ENCODE peak calls at places on chromosome 13, in four cellular contexts. One of them, this sample, is unnamed.
A peak's percentile ranks its signal among the peaks of the same experiment; 100 is the strongest.

GRCh38 chr13:52195052-52195837 is 35.8 kb upstream of the NEK3 start:
- DNase-seq in ureter: peak; percentile 87
- DNase-seq in MM.1S: peak; percentile 30
- DNase-seq in activated T-helper 9 cell treated with anti-CD3 and anti-CD28 coated beads, Interleukin-2, amount 50 U/mL, for 16 hours: peak; percentile 45
- DNase-seq in this sample: peak; percentile 94

GRCh38 chr13:67224148-67224846 is 5.8 kb downstream of the PCDH9 start:
- DNase-seq in ureter: peak; percentile 79
- DNase-seq in MM.1S: peak; percentile 63
- DNase-seq in activated T-helper 9 cell treated with anti-CD3 and anti-CD28 coated beads, Interleukin-2, amount 50 U/mL, for 16 hours: peak; percentile 4
- DNase-seq in this sample: no peak

GRCh38 chr13:35475131-35475959 is 1.1 kb downstream of the MAB21L1 start:
- DNase-seq in ureter: peak; percentile 47
- DNase-seq in MM.1S: peak; percentile 65
- DNase-seq in activated T-helper 9 cell treated with anti-CD3 and anti-CD28 coated beads, Interleukin-2, amount 50 U/mL, for 16 hours: no peak
- DNase-seq in this sample: no peak

GRCh38 chr13:30063892-30064291 is 213.5 kb upstream of the UBL3 start:
- DNase-seq in ureter: no peak
- DNase-seq in MM.1S: no peak
- DNase-seq in activated T-helper 9 cell treated with anti-CD3 and anti-CD28 coated beads, Interleukin-2, amount 50 U/mL, for 16 hours: no peak
- DNase-seq in this sample: peak; percentile 60

GRCh38 chr13:112685856-112686255 is 4.0 kb upstream of the ATP11A start:
- DNase-seq in ureter: no peak
- DNase-seq in MM.1S: no peak
- DNase-seq in activated T-helper 9 cell treated with anti-CD3 and anti-CD28 coated beads, Interleukin-2, amount 50 U/mL, for 16 hours: no peak
- DNase-seq in this sample: no peak

GRCh38 chr13:30307194-30307965 is at the start of gene KATNAL1:
- DNase-seq in ureter: peak; percentile 74
- DNase-seq in MM.1S: peak; percentile 50
- DNase-seq in activated T-helper 9 cell treated with anti-CD3 and anti-CD28 coated beads, Interleukin-2, amount 50 U/mL, for 16 hours: peak; percentile 69
- DNase-seq in this sample: no peak

GRCh38 chr13:37656247-37656940 is 57.8 kb upstream of the POSTN start:
- DNase-seq in ureter: no peak
- DNase-seq in MM.1S: no peak
- DNase-seq in activated T-helper 9 cell treated with anti-CD3 and anti-CD28 coated beads, Interleukin-2, amount 50 U/mL, for 16 hours: no peak
- DNase-seq in this sample: no peak

GRCh38 chr13:45331981-45332830 is 8.8 kb downstream of the TPT1 start:
- DNase-seq in ureter: no peak
- DNase-seq in MM.1S: no peak
- DNase-seq in activated T-helper 9 cell treated with anti-CD3 and anti-CD28 coated beads, Interleukin-2, amount 50 U/mL, for 16 hours: no peak
- DNase-seq in this sample: no peak

GRCh38 chr13:32039056-32039455 is 7.5 kb downstream of the FRY start:
- DNase-seq in ureter: no peak
- DNase-seq in MM.1S: no peak
- DNase-seq in activated T-helper 9 cell treated with anti-CD3 and anti-CD28 coated beads, Interleukin-2, amount 50 U/mL, for 16 hours: no peak
- DNase-seq in this sample: no peak

GRCh38 chr13:97245011-97245410 is 22.9 kb downstream of the MBNL2 start:
- DNase-seq in ureter: no peak
- DNase-seq in MM.1S: no peak
- DNase-seq in activated T-helper 9 cell treated with anti-CD3 and anti-CD28 coated beads, Interleukin-2, amount 50 U/mL, for 16 hours: no peak
- DNase-seq in this sample: no peak

GRCh38 chr13:98144501-98145350 is 1.8 kb downstream of the FARP1 start:
- DNase-seq in ureter: peak; percentile 50
- DNase-seq in MM.1S: no peak
- DNase-seq in activated T-helper 9 cell treated with anti-CD3 and anti-CD28 coated beads, Interleukin-2, amount 50 U/mL, for 16 hours: no peak
- DNase-seq in this sample: no peak

GRCh38 chr13:46296920-46297319 is 85.2 kb downstream of the LRRC63 start:
- DNase-seq in ureter: no peak
- DNase-seq in MM.1S: no peak
- DNase-seq in activated T-helper 9 cell treated with anti-CD3 and anti-CD28 coated beads, Interleukin-2, amount 50 U/mL, for 16 hours: no peak
- DNase-seq in this sample: no peak

GRCh38 chr13:98981596-98982195 is 3.8 kb upstream of the DOCK9 start:
- DNase-seq in ureter: no peak
- DNase-seq in MM.1S: peak; percentile 14
- DNase-seq in activated T-helper 9 cell treated with anti-CD3 and anti-CD28 coated beads, Interleukin-2, amount 50 U/mL, for 16 hours: no peak
- DNase-seq in this sample: no peak

GRCh38 chr13:24228852-24229458 is 68.4 kb downstream of the SPATA13 start:
- DNase-seq in ureter: no peak
- DNase-seq in MM.1S: peak; percentile 31
- DNase-seq in activated T-helper 9 cell treated with anti-CD3 and anti-CD28 coated beads, Interleukin-2, amount 50 U/mL, for 16 hours: no peak
- DNase-seq in this sample: no peak

GRCh38 chr13:73428137-73428536 is 369.3 kb downstream of the KLF5 start:
- DNase-seq in ureter: no peak
- DNase-seq in MM.1S: no peak
- DNase-seq in activated T-helper 9 cell treated with anti-CD3 and anti-CD28 coated beads, Interleukin-2, amount 50 U/mL, for 16 hours: no peak
- DNase-seq in this sample: no peak

GRCh38 chr13:34076943-34077703 is 259.2 kb downstream of the RFC3 start:
- DNase-seq in ureter: no peak
- DNase-seq in MM.1S: peak; percentile 23
- DNase-seq in activated T-helper 9 cell treated with anti-CD3 and anti-CD28 coated beads, Interleukin-2, amount 50 U/mL, for 16 hours: no peak
- DNase-seq in this sample: no peak

GRCh38 chr13:19781526-19781925 is 1.2 kb downstream of the PSPC1 start:
- DNase-seq in ureter: peak; percentile 27
- DNase-seq in MM.1S: no peak
- DNase-seq in activated T-helper 9 cell treated with anti-CD3 and anti-CD28 coated beads, Interleukin-2, amount 50 U/mL, for 16 hours: no peak
- DNase-seq in this sample: no peak

GRCh38 chr13:44718467-44718866 is 142.3 kb upstream of the TSC22D1 start:
- DNase-seq in ureter: no peak
- DNase-seq in MM.1S: no peak
- DNase-seq in activated T-helper 9 cell treated with anti-CD3 and anti-CD28 coated beads, Interleukin-2, amount 50 U/mL, for 16 hours: no peak
- DNase-seq in this sample: no peak

GRCh38 chr13:31154939-31155338 is 6.8 kb downstream of the HSPH1 start:
- DNase-seq in ureter: no peak
- DNase-seq in MM.1S: no peak
- DNase-seq in activated T-helper 9 cell treated with anti-CD3 and anti-CD28 coated beads, Interleukin-2, amount 50 U/mL, for 16 hours: no peak
- DNase-seq in this sample: no peak

GRCh38 chr13:42498521-42498920 is 75.4 kb upstream of the TNFSF11 start:
- DNase-seq in ureter: no peak
- DNase-seq in MM.1S: no peak
- DNase-seq in activated T-helper 9 cell treated with anti-CD3 and anti-CD28 coated beads, Interleukin-2, amount 50 U/mL, for 16 hours: no peak
- DNase-seq in this sample: no peak

GRCh38 chr13:76754414-76754813 is 131.8 kb downstream of the KCTD12 start:
- DNase-seq in ureter: no peak
- DNase-seq in MM.1S: no peak
- DNase-seq in activated T-helper 9 cell treated with anti-CD3 and anti-CD28 coated beads, Interleukin-2, amount 50 U/mL, for 16 hours: no peak
- DNase-seq in this sample: no peak

GRCh38 chr13:49977992-49978391 is 18.9 kb upstream of the TRIM13 start:
- DNase-seq in ureter: no peak
- DNase-seq in MM.1S: no peak
- DNase-seq in activated T-helper 9 cell treated with anti-CD3 and anti-CD28 coated beads, Interleukin-2, amount 50 U/mL, for 16 hours: no peak
- DNase-seq in this sample: no peak

GRCh38 chr13:23986619-23987018 is 89.3 kb upstream of the C1QTNF9B start:
- DNase-seq in ureter: no peak
- DNase-seq in MM.1S: no peak
- DNase-seq in activated T-helper 9 cell treated with anti-CD3 and anti-CD28 coated beads, Interleukin-2, amount 50 U/mL, for 16 hours: no peak
- DNase-seq in this sample: no peak

GRCh38 chr13:114067886-114068722 is 64.3 kb downstream of the RASA3 start:
- DNase-seq in ureter: no peak
- DNase-seq in MM.1S: peak; percentile 89
- DNase-seq in activated T-helper 9 cell treated with anti-CD3 and anti-CD28 coated beads, Interleukin-2, amount 50 U/mL, for 16 hours: peak; percentile 26
- DNase-seq in this sample: no peak

GRCh38 chr13:51452391-51453307 is at the start of gene INTS6:
- DNase-seq in ureter: peak; percentile 100
- DNase-seq in MM.1S: peak; percentile 95
- DNase-seq in activated T-helper 9 cell treated with anti-CD3 and anti-CD28 coated beads, Interleukin-2, amount 50 U/mL, for 16 hours: peak; percentile 98
- DNase-seq in this sample: peak; percentile 100

GRCh38 chr13:43545317-43545874 is 241.4 kb downstream of the ENOX1 start:
- DNase-seq in ureter: no peak
- DNase-seq in MM.1S: no peak
- DNase-seq in activated T-helper 9 cell treated with anti-CD3 and anti-CD28 coated beads, Interleukin-2, amount 50 U/mL, for 16 hours: no peak
- DNase-seq in this sample: no peak

GRCh38 chr13:40776681-40777165 is 5.7 kb upstream of the MRPS31 start:
- DNase-seq in ureter: no peak
- DNase-seq in MM.1S: no peak
- DNase-seq in activated T-helper 9 cell treated with anti-CD3 and anti-CD28 coated beads, Interleukin-2, amount 50 U/mL, for 16 hours: peak; percentile 47
- DNase-seq in this sample: no peak

GRCh38 chr13:64075543-64076271 is 2660.1 kb upstream of the PCDH20 start:
- DNase-seq in ureter: no peak
- DNase-seq in MM.1S: no peak
- DNase-seq in activated T-helper 9 cell treated with anti-CD3 and anti-CD28 coated beads, Interleukin-2, amount 50 U/mL, for 16 hours: no peak
- DNase-seq in this sample: no peak

GRCh38 chr13:102983496-102983895 is 82.7 kb downstream of the SLC10A2 start:
- DNase-seq in ureter: no peak
- DNase-seq in MM.1S: no peak
- DNase-seq in activated T-helper 9 cell treated with anti-CD3 and anti-CD28 coated beads, Interleukin-2, amount 50 U/mL, for 16 hours: no peak
- DNase-seq in this sample: peak; percentile 55

This sample was measured in esophagus muscularis mucosa.